ENCODE peak calls at places on chromosomes 12 and 14, in four cellular contexts. One of them, this sample, is unnamed.

GRCh38 chr12:124592050-124592449 is 24.6 kb upstream of the NCOR2 start:
- DNase-seq in osteoblast: peak; percentile 93
- DNase-seq in iris pigment epithelial cell: peak; percentile 50
- DNase-seq in naive B cell: no peak
- DNase-seq in this sample: no peak

GRCh38 chr12:70321182-70321581 is 44.9 kb upstream of the KCNMB4 start:
- DNase-seq in osteoblast: no peak
- DNase-seq in iris pigment epithelial cell: no peak
- DNase-seq in naive B cell: no peak
- DNase-seq in this sample: no peak

GRCh38 chr12:76374395-76375020 is 26.3 kb upstream of the BBS10 start:
- DNase-seq in naive B cell: no peak
- DNase-seq in iris pigment epithelial cell: peak; percentile 75
- DNase-seq in osteoblast: no peak
- DNase-seq in this sample: no peak

GRCh38 chr12:52867636-52868035 is 18.8 kb upstream of the KRT78 start:
- DNase-seq in naive B cell: no peak
- DNase-seq in iris pigment epithelial cell: no peak
- DNase-seq in osteoblast: no peak
- DNase-seq in this sample: peak; percentile 62

GRCh38 chr14:28870033-28870564 is 103.5 kb downstream of the FOXG1 start:
- DNase-seq in iris pigment epithelial cell: no peak
- DNase-seq in osteoblast: peak; percentile 21
- DNase-seq in naive B cell: no peak
- DNase-seq in this sample: no peak

GRCh38 chr14:59278111-59278510 is 89.6 kb downstream of the DAAM1 start:
- DNase-seq in osteoblast: no peak
- DNase-seq in naive B cell: no peak
- DNase-seq in iris pigment epithelial cell: peak; percentile 97
- DNase-seq in this sample: no peak

GRCh38 chr12:124779161-124780141 is 84.2 kb downstream of the SCARB1 start:
- DNase-seq in iris pigment epithelial cell: no peak
- DNase-seq in naive B cell: peak; percentile 39
- DNase-seq in osteoblast: no peak
- DNase-seq in this sample: no peak

GRCh38 chr12:49198431-49199155 is 9.7 kb upstream of the TUBA1A start:
- DNase-seq in iris pigment epithelial cell: peak; percentile 85
- DNase-seq in naive B cell: no peak
- DNase-seq in osteoblast: peak; percentile 84
- DNase-seq in this sample: peak; percentile 66

GRCh38 chr14:23114669-23115491 is 4.2 kb downstream of the CEBPE start:
- DNase-seq in iris pigment epithelial cell: peak; percentile 97
- DNase-seq in naive B cell: no peak
- DNase-seq in osteoblast: peak; percentile 98
- DNase-seq in this sample: no peak

GRCh38 chr12:39378346-39378745 is 64.6 kb downstream of the KIF21A start:
- DNase-seq in iris pigment epithelial cell: no peak
- DNase-seq in naive B cell: no peak
- DNase-seq in osteoblast: no peak
- DNase-seq in this sample: no peak

GRCh38 chr12:4859478-4860210 is 50.1 kb upstream of the KCNA1 start:
- DNase-seq in osteoblast: no peak
- DNase-seq in naive B cell: no peak
- DNase-seq in iris pigment epithelial cell: no peak
- DNase-seq in this sample: no peak

GRCh38 chr12:57661376-57661775 is 28.4 kb upstream of the B4GALNT1 start:
- DNase-seq in iris pigment epithelial cell: no peak
- DNase-seq in osteoblast: no peak
- DNase-seq in naive B cell: no peak
- DNase-seq in this sample: no peak

GRCh38 chr14:99273724-99274345 is 1.8 kb upstream of the BCL11B start:
- DNase-seq in naive B cell: no peak
- DNase-seq in iris pigment epithelial cell: no peak
- DNase-seq in osteoblast: peak; percentile 80
- DNase-seq in this sample: no peak

GRCh38 chr12:106301241-106301610 is 1.3 kb upstream of the TCP11L2 start:
- DNase-seq in iris pigment epithelial cell: no peak
- DNase-seq in osteoblast: peak; percentile 56
- DNase-seq in naive B cell: no peak
- DNase-seq in this sample: no peak

GRCh38 chr14:67357583-67358354 is 1.8 kb downstream of the ATP6V1D start:
- DNase-seq in osteoblast: no peak
- DNase-seq in iris pigment epithelial cell: peak; percentile 34
- DNase-seq in naive B cell: no peak
- DNase-seq in this sample: no peak

GRCh38 chr14:54946500-54946899 is 43.9 kb upstream of the GCH1 start:
- DNase-seq in osteoblast: no peak
- DNase-seq in naive B cell: no peak
- DNase-seq in iris pigment epithelial cell: no peak
- DNase-seq in this sample: no peak

GRCh38 chr12:129903092-129903945 is 506 bp downstream of the TMEM132D start:
- DNase-seq in osteoblast: no peak
- DNase-seq in naive B cell: no peak
- DNase-seq in iris pigment epithelial cell: no peak
- DNase-seq in this sample: no peak

GRCh38 chr14:93332032-93332852 is 594 bp downstream of the BTBD7 start:
- DNase-seq in iris pigment epithelial cell: peak; percentile 49
- DNase-seq in naive B cell: no peak
- DNase-seq in osteoblast: peak; percentile 92
- DNase-seq in this sample: peak; percentile 67

This sample was measured in heart left ventricle.